ENCODE peak calls at places on chromosomes 16 and 17, in nine cellular contexts. M, J, K, W, X, Y, A, S and U are unnamed samples.

GRCh38 chr16:546909-547770 is 13.1 kb upstream of the PRR35 start:
- DNase-seq in M (peak; percentile 68), J (no peak), K (peak; percentile 42), W (no peak), X (peak; percentile 69), Y (no peak), A (peak; percentile 99), S (no peak), U (no peak)

GRCh38 chr16:86391987-86392386 is 118.3 kb upstream of the FOXF1 start:
- DNase-seq in M (no peak), J (peak; percentile 64), K (peak; percentile 47), W (no peak), X (peak; percentile 84), Y (no peak), A (no peak), S (no peak), U (no peak)

GRCh38 chr17:72565758-72566157 is 444.9 kb downstream of the SOX9 start:
- DNase-seq in M (no peak), J (no peak), K (no peak), W (no peak), X (no peak), Y (no peak), A (no peak), S (no peak), U (no peak)

GRCh38 chr16:69865701-69866100 is 85.4 kb upstream of the CLEC18A start:
- DNase-seq in M (peak; percentile 27), J (peak; percentile 38), K (peak; percentile 94), W (no peak), X (peak; percentile 61), Y (no peak), A (no peak), S (no peak), U (no peak)

GRCh38 chr16:84058664-84059063 is 16.1 kb upstream of the SLC38A8 start:
- DNase-seq in M (peak; percentile 76), J (no peak), K (peak; percentile 45), W (no peak), X (no peak), Y (no peak), A (no peak), S (no peak), U (no peak)

GRCh38 chr17:42456223-42457106 is 2.2 kb upstream of the ATP6V0A1 start:
- DNase-seq in M (no peak), J (no peak), K (peak; percentile 92), W (peak; percentile 70), X (peak; percentile 80), Y (no peak), A (peak; percentile 77), S (no peak), U (no peak)

GRCh38 chr17:18145811-18146210 is 37.3 kb downstream of the MYO15A start:
- DNase-seq in M (no peak), J (no peak), K (no peak), W (no peak), X (no peak), Y (no peak), A (no peak), S (no peak), U (no peak)

GRCh38 chr17:39485555-39485954 is 24.3 kb downstream of the CDK12 start:
- DNase-seq in M (no peak), J (peak; percentile 88), K (peak; percentile 72), W (no peak), X (peak; percentile 97), Y (no peak), A (peak; percentile 15), S (no peak), U (no peak)

GRCh38 chr16:74449470-74449869 is 28.2 kb upstream of the CLEC18B start:
- DNase-seq in M (no peak), J (no peak), K (no peak), W (no peak), X (peak; percentile 88), Y (no peak), A (no peak), S (no peak), U (no peak)

GRCh38 chr17:78648293-78648692 is 71.1 kb upstream of the DNAH17 start:
- DNase-seq in M (no peak), J (no peak), K (no peak), W (no peak), X (no peak), Y (no peak), A (no peak), S (no peak), U (no peak)

GRCh38 chr16:79089735-79090284 is 510.7 kb downstream of the MAF start:
- DNase-seq in M (no peak), J (no peak), K (no peak), W (peak; percentile 80), X (no peak), Y (no peak), A (peak; percentile 82), S (no peak), U (no peak)

GRCh38 chr16:69077251-69077650 is 28.2 kb upstream of the HAS3 start:
- DNase-seq in M (no peak), J (no peak), K (no peak), W (no peak), X (peak; percentile 63), Y (no peak), A (no peak), S (no peak), U (no peak)

GRCh38 chr16:80991792-80992430 is 14.8 kb downstream of the CMC2 start:
- DNase-seq in M (no peak), J (no peak), K (no peak), W (no peak), X (no peak), Y (no peak), A (no peak), S (no peak), U (no peak)

GRCh38 chr16:80989801-80990200 is 16.9 kb downstream of the CMC2 start:
- DNase-seq in M (no peak), J (no peak), K (no peak), W (no peak), X (peak; percentile 20), Y (no peak), A (no peak), S (no peak), U (no peak)

GRCh38 chr16:80988756-80989155 is 17.9 kb downstream of the CMC2 start:
- DNase-seq in M (no peak), J (no peak), K (no peak), W (no peak), X (no peak), Y (no peak), A (no peak), S (no peak), U (no peak)

GRCh38 chr16:80990978-80991377 is 15.7 kb downstream of the CMC2 start:
- DNase-seq in M (no peak), J (no peak), K (no peak), W (no peak), X (no peak), Y (no peak), A (no peak), S (no peak), U (no peak)

GRCh38 chr16:80990577-80990976 is 16.1 kb downstream of the CMC2 start:
- DNase-seq in M (no peak), J (no peak), K (no peak), W (no peak), X (no peak), Y (no peak), A (no peak), S (no peak), U (no peak)
- H3K27ac ChIP-seq in M (no peak overlapping the region), J (no peak overlapping the region), K (no peak overlapping the region), W (no peak overlapping the region), X (no peak overlapping the region), Y (no peak overlapping the region), A (no peak overlapping the region), S (no peak overlapping the region), U (no peak overlapping the region)

DNA sequence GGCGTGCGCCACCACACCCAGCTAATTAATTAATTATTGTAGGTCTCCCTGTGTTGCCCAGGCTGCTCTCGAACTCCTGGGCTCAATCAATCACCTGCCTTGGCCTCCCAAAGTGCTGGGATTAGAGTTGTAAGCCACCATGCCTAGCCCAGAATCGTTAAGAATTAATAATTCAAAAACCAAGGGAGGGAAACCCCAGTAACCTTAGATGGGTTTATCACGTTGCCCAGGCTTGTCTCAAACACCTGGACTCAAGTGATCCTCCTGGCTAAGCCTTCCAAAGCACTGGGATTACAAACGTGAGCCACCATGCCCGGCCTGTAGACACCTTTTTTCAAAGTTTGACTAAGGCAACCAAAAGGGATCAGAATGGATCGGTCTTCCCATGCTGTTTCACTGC is 21.6 kb downstream of the CD300LF start:
- DNase-seq in M (no peak), J (no peak), K (no peak), W (no peak), X (no peak), Y (no peak), A (no peak), S (no peak), U (no peak)
- H3K4me3 ChIP-seq in M (no peak overlapping the region), J (no peak overlapping the region), K (no peak overlapping the region), W (no peak overlapping the region), X (no peak overlapping the region), Y (no peak overlapping the region), A (no peak overlapping the region), S (no peak overlapping the region), U (no peak overlapping the region)

GRCh38 chr16:58128181-58128631 is 975 bp downstream of the CFAP20 start:
- DNase-seq in M (no peak), J (no peak), K (no peak), W (peak; percentile 9), X (peak; percentile 34), Y (no peak), A (no peak), S (no peak), U (no peak)
- H3K27ac ChIP-seq in M (peak overlapping the region; percentile 96), J (no peak overlapping the region), K (peak overlapping the region; percentile 85), W (peak overlapping the region; percentile 94), X (peak overlapping the region; percentile 95), Y (no peak overlapping the region), A (peak overlapping the region; percentile 93), S (no peak overlapping the region), U (peak overlapping the region; percentile 74)

GRCh38 chr16:88554711-88555264 is 15.4 kb upstream of the ZC3H18 start:
- DNase-seq in M (no peak), J (no peak), K (no peak), W (no peak), X (no peak), Y (no peak), A (no peak), S (no peak), U (no peak)

GRCh38 chr16:88549671-88550643 is 20.2 kb upstream of the ZC3H18 start:
- DNase-seq in M (no peak), J (no peak), K (no peak), W (no peak), X (no peak), Y (no peak), A (no peak), S (no peak), U (no peak)

GRCh38 chr16:88553739-88554138 is 16.5 kb upstream of the ZC3H18 start:
- DNase-seq in M (no peak), J (no peak), K (no peak), W (no peak), X (no peak), Y (no peak), A (no peak), S (no peak), U (no peak)

GRCh38 chr16:88552815-88553214 is 17.4 kb upstream of the ZC3H18 start:
- DNase-seq in M (no peak), J (no peak), K (no peak), W (peak; percentile 87), X (no peak), Y (peak; percentile 85), A (no peak), S (no peak), U (no peak)

DNA sequence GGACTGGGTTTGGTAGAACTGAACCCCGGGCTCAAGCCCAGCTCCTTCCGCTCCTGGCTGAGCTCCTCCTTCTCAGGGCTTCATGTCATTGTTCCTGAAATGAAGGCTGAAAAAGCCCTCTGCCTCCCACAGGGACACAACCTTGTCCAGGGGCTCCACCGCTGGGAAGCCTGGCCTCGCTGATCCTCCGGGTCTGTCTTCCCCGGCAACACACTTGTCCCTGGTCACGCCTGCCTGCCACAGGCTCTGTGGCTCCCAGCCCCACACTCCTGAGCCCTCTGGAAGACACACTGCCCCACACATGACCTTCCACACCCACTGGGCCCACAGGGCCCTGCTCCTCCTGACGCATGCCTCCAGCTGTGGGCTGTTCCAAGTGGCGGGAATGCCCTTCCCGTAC is 18.0 kb upstream of the ZC3H18 start:
- DNase-seq in M (no peak), J (no peak), K (no peak), W (no peak), X (no peak), Y (no peak), A (no peak), S (no peak), U (no peak)
- H3K4me3 ChIP-seq in M (no peak overlapping the region), J (no peak overlapping the region), K (no peak overlapping the region), W (peak overlapping the region; percentile 58), X (no peak overlapping the region), Y (no peak overlapping the region), A (no peak overlapping the region), S (no peak overlapping the region), U (no peak overlapping the region)